ENCODE peak calls at places on chromosomes 6 and 20, in five cellular contexts. K, E, X, G and L are unnamed samples.

GRCh38 chr6:13229205-13230085 is 98.9 kb downstream of the TBC1D7 start:
- DNase-seq in K (no peak), E (no peak), X (no peak), G (no peak), L (no peak)

GRCh38 chr20:6632187-6632586 is 135.3 kb upstream of the BMP2 start:
- DNase-seq in K (no peak), E (no peak), X (no peak), G (no peak), L (no peak)

GRCh38 chr6:13834762-13835161 is 20.4 kb upstream of the MCUR1 start:
- DNase-seq in K (no peak), E (no peak), X (no peak), G (no peak), L (no peak)

GRCh38 chr6:22656696-22657340 is 87.5 kb downstream of the HDGFL1 start:
- DNase-seq in K (no peak), E (no peak), X (no peak), G (no peak), L (no peak)

GRCh38 chr6:111598211-111598610 is 7.5 kb downstream of the TRAF3IP2 start:
- DNase-seq in K (no peak), E (no peak), X (no peak), G (no peak), L (no peak)

GRCh38 chr6:137677714-137678113 is 183.5 kb upstream of the OLIG3 start:
- DNase-seq in K (no peak), E (no peak), X (no peak), G (no peak), L (no peak)

GRCh38 chr20:20412750-20413149 is 44.8 kb downstream of the INSM1 start:
- DNase-seq in K (no peak), E (no peak), X (no peak), G (no peak), L (no peak)

GRCh38 chr6:138401960-138402832 is 1.8 kb upstream of the HEBP2 start:
- DNase-seq in K (no peak), E (no peak), X (no peak), G (no peak), L (no peak)

GRCh38 chr6:132330759-132331158 is 70.5 kb downstream of the MOXD1 start:
- DNase-seq in K (no peak), E (no peak), X (no peak), G (no peak), L (no peak)

GRCh38 chr20:22717466-22717865 is 133.1 kb upstream of the FOXA2 start:
- DNase-seq in K (no peak), E (no peak), X (no peak), G (no peak), L (no peak)

GRCh38 chr20:44909872-44910689 is at the start of gene PABPC1L:
- DNase-seq in K (no peak), E (no peak), X (peak; percentile 38), G (no peak), L (no peak)

GRCh38 chr20:15618912-15619311 is 954.3 kb downstream of the KIF16B start:
- DNase-seq in K (no peak), E (no peak), X (no peak), G (no peak), L (no peak)

GRCh38 chr6:67630146-67630545 is 1004.9 kb upstream of the ADGRB3 start:
- DNase-seq in K (no peak), E (no peak), X (no peak), G (no peak), L (no peak)

GRCh38 chr6:26659042-26659359 is 545 bp downstream of the ZNF322 start:
- DNase-seq in K (no peak), E (no peak), X (no peak), G (no peak), L (no peak)

GRCh38 chr6:43578748-43579147 is 2.8 kb downstream of the POLH start:
- DNase-seq in K (no peak), E (no peak), X (no peak), G (no peak), L (no peak)

GRCh38 chr6:113359155-113360140 is 497.7 kb upstream of the MARCKS start:
- DNase-seq in K (no peak), E (no peak), X (no peak), G (no peak), L (no peak)

GRCh38 chr20:440148-440547 is 22.2 kb downstream of the TBC1D20 start:
- DNase-seq in K (no peak), E (no peak), X (no peak), G (no peak), L (no peak)

GRCh38 chr20:1405801-1406200 is 12.9 kb upstream of the FKBP1A start:
- DNase-seq in K (no peak), E (no peak), X (no peak), G (no peak), L (no peak)

GRCh38 chr6:146965110-146965689 is 239.0 kb upstream of the STXBP5 start:
- DNase-seq in K (no peak), E (no peak), X (no peak), G (no peak), L (no peak)

GRCh38 chr6:38352636-38353035 is 287.1 kb downstream of the BTBD9 start:
- DNase-seq in K (no peak), E (no peak), X (no peak), G (no peak), L (no peak)

GRCh38 chr6:11974089-11974488 is 38.0 kb upstream of the HIVEP1 start:
- DNase-seq in K (no peak), E (no peak), X (no peak), G (no peak), L (no peak)